ENCODE peak calls at places on chromosomes 11 and 22, in four cellular contexts. Y is ovary, N is H1, F is transverse colon. H is an unnamed sample.
A peak's percentile ranks its signal among the peaks of the same experiment; 100 is the strongest.

GRCh38 chr11:29306527-29306926 is 710.3 kb downstream of the KCNA4 start:
- DNase-seq in N (no peak), Y (no peak), F (no peak), H (no peak)

GRCh38 chr11:130653838-130654601 is 205.6 kb downstream of the ADAMTS15 start:
- DNase-seq in N (peak; percentile 42), F (peak; percentile 64), Y (peak; percentile 43), H (peak; percentile 91)

GRCh38 chr11:35980646-35981402 is 37.0 kb downstream of the LDLRAD3 start:
- DNase-seq in Y (no peak), N (no peak), F (no peak), H (no peak)

GRCh38 chr11:118606844-118607228 is 579 bp upstream of the PHLDB1 start:
- DNase-seq in F (no peak), Y (no peak), N (no peak), H (no peak)

GRCh38 chr11:22130462-22131053 is 62.3 kb upstream of the ANO5 start:
- DNase-seq in F (no peak), Y (no peak), N (peak; percentile 49), H (no peak)

GRCh38 chr11:61873588-61874459 is 17.5 kb downstream of the FADS3 start:
- DNase-seq in N (no peak), Y (no peak), F (no peak), H (no peak)

GRCh38 chr22:49230194-49230577 is 597.5 kb downstream of the BRD1 start:
- DNase-seq in N (peak; percentile 70), F (no peak), Y (no peak), H (peak; percentile 33)

GRCh38 chr11:8989411-8989810 is 14.4 kb downstream of the NRIP3 start:
- DNase-seq in N (no peak), Y (no peak), F (no peak), H (no peak)

GRCh38 chr11:30023037-30023436 is 6.2 kb upstream of the KCNA4 start:
- DNase-seq in Y (no peak), N (no peak), F (no peak), H (no peak)

GRCh38 chr11:83036701-83037100 is 35.0 kb downstream of the RAB30 start:
- DNase-seq in N (no peak), F (no peak), Y (no peak), H (no peak)

GRCh38 chr11:90601261-90601660 is 378.4 kb upstream of the CHORDC1 start:
- DNase-seq in F (no peak), N (no peak), Y (no peak), H (no peak)

GRCh38 chr11:104830080-104830479 is 68.2 kb downstream of the CASP12 start:
- DNase-seq in N (no peak), Y (no peak), F (no peak), H (no peak)

GRCh38 chr22:39287076-39287743 is 32.2 kb downstream of the RPL3 start:
- DNase-seq in F (peak; percentile 16), Y (no peak), N (no peak), H (no peak)
- TF ChIP-seq EP300 in F (no peak), Y (no peak), N (no peak), H (no peak)

DNA sequence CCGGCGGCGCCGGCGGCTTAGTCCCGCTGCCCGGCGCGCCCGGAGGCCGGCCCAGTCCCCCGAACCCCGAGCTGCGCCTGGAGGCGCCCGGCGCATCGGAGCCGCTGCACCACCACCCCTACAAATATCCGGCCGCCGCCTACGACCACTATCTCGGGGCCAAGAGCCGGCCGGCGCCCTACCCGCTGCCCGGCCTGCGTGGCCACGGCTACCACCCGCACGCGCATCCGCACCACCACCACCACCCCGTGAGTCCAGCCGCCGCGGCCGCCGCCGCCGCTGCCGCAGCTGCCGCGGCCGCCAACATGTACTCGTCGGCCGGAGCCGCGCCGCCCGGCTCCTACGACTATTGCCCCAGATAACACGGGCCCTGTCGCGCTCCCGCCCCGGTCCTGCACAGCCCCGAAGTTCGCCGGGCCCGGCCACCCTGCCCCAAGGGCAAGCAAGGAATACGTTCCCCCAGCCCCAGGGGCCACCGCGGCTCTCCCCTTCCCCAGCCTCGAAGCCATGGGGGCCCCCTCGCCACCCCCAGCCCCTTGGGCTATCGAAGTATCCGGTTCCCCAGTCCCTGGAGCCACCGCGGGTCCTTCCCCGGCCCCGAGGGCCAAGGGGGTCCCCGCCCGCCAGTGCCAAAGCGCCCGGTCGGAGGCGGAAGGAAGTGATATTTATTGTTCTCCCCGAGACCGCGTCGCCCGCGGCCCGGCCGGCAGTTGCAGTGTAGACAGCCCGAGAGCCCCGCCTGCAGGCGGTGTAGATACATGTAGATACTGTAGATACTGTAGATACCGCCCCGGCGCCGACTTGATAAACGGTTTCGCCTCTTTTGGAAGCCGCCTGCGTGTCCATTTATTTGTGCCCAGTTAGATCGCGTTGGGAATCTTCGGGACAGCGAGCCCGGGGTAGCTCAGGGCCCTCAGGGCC is 6.2 kb downstream of the TBX1 start:
- DNase-seq in N (peak; percentile 87), F (peak; percentile 60), Y (no peak), H (no peak)
- TF ChIP-seq EP300 in N (no peak), F (no peak), Y (no peak), H (no peak)

GRCh38 chr11:45766469-45766868 is 38.5 kb upstream of the SLC35C1 start:
- DNase-seq in N (no peak), Y (no peak), F (no peak), H (no peak)
- TF ChIP-seq EP300 in N (no peak), Y (no peak), F (no peak), H (no peak)

DNA sequence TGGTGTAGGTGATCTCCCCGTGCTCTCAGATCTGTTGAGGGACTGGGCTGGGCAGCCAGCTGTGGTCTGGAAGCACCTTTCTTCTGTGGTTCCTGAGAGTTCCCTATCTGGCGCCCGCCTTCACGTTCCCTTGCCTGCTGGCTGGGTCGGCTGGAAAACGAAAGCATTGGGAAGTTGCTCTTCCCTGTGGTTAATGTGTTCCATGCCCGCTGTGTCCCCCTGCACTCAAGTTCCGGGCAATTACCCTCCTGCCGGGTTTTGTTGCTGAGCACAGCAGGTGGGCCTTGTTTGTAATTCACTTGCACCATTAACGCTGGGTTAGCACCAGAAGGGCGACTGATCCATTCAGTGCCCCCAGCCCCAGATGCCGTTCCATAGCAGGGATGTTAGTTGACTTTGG is 134.1 kb downstream of the GRIK4 start:
- DNase-seq in Y (no peak), F (no peak), N (peak; percentile 90), H (no peak)
- TF ChIP-seq EP300 in Y (no peak), F (no peak), N (no peak), H (no peak)

DNA sequence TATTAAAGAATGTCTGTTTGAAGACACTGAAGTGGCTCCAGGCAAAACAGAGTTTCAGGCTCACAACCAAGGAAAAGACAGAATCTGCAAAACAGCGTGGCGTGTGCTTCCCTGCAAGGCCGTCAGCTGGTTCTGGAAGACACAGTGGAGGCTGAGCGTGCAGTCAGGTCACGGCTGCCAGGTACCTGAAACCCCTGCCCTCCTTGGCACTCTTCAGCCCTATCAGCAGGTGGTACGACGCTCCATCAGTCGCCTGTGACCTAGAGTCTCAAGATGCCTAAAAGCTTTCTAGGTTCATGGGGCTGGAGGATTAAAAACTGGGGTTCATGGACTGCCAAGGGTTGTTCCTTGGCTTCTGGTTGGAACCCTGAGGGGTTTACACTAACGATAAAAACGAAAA is 65.9 kb downstream of the TRMU start:
- DNase-seq in Y (no peak), F (no peak), N (no peak), H (no peak)
- TF ChIP-seq EP300 in Y (no peak), F (no peak), N (no peak), H (no peak)

GRCh38 chr11:47251751-47252150 is 3.1 kb upstream of the ACP2 start:
- DNase-seq in F (no peak), N (no peak), Y (no peak), H (no peak)

GRCh38 chr11:47249378-47249715 is 733 bp upstream of the ACP2 start:
- DNase-seq in F (no peak), Y (no peak), N (no peak), H (no peak)

GRCh38 chr11:47248304-47248663 is 330 bp downstream of the ACP2 start:
- DNase-seq in F (no peak), Y (no peak), N (no peak), H (no peak)

GRCh38 chr11:47247502-47247901 is 1.1 kb downstream of the ACP2 start:
- DNase-seq in N (no peak), F (no peak), Y (no peak), H (no peak)

DNA sequence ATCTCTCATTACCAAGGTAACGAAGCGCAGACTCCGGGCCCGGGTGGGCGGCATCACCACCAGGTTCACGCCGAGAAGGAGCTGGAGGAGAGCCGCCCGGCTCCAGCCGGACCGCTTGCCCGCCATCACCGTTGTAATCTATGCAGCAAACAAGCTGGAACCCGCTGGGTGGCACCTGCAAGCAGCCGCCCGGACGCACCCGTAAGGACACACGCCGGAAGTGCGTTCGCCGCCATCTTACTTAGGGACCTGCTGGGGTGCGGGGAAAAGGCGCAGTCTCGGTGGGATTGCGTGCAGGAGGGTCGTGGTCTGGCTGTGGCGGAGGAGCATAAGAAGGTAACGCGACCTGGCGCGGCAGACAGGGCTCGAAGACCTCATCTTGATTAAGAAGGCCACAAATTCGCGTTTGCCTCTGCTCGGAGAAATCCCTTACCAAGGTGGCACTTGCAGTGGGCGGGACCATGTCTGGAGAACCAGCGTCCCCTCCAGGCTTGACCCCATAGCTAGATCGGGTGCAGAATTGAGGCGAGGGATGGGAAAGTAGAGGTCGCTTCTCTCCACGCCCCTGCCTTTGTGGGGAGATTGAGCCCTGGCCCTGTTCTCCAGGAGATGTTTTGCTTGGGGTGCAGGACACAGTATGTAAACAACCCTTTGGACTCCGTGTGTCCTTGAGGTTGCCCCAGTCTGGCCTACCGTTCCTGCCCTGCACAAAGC is at the start of gene ACP2:
- DNase-seq in Y (peak; percentile 85), F (peak; percentile 91), N (peak; percentile 93), H (peak; percentile 94)
- TF ChIP-seq EP300 in Y (no peak), F (no peak), N (no peak), H (no peak)

DNA sequence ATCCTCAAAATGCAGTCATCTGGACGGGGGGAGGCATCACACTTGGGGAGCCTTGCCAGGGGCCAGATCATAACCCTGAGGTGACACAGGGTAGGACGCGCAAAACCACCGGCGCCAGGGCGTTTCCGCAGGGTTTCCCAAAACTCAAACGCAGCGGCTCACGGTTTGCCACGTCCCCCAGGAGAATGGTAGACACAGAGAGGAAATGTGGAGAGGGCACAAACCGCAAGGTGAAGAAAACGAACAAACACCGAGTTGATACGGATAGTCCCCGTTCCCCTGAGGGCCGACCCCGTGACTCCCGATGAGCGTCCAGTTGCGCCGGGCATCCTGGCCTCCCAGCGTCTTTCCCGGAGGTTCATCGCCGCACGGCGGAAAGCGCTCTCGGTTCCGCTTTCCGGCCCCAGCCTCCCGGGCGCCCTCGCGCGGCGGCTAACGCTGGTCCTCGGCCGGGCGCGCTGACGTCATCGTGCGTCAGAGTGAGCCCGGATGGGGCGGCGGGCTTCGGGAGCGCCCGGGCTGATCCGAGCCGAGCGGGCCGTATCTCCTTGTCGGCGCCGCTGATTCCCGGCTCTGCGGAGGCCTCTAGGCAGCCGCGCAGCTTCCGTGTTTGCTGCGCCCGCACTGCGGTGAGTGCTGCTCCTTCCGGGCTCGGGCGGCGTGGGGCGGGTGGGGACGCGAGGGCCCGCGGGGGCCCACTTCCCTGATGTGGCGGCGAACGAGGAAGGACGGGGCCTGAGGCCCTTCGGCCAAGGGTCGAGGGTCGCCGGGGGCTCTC is at the start of gene BIRC2:
- DNase-seq in Y (peak; percentile 97), N (peak; percentile 98), F (peak; percentile 97), H (peak; percentile 96)
- TF ChIP-seq EP300 in Y (peak; percentile 3), N (no peak), F (no peak), H (no peak)

GRCh38 chr11:68946416-68947090 is 34.2 kb downstream of the MRGPRD start:
- DNase-seq in N (no peak), F (no peak), Y (no peak), H (no peak)
- TF ChIP-seq EP300 in N (no peak), F (no peak), Y (no peak), H (no peak)

H was measured in suprapubic skin.